ENCODE peak calls at places on chromosomes 12 and 14, in ten cellular contexts. E is ovary; G is lung; A is right atrium auricular region; V is Peyer's patch; C is pancreas; P is GM23338; W is CD8-positive, alpha-beta T cell; R is fibroblast of lung; O is IMR-90. U is an unnamed sample.

GRCh38 chr12:65798903-65799302 is 25.4 kb upstream of the HMGA2 start:
- DNase-seq in R (no peak), E (no peak), W (no peak), O (no peak), V (no peak), C (no peak), G (no peak), A (no peak), P (peak), U (no peak)

GRCh38 chr14:51023964-51024363 is 70.9 kb downstream of the TRIM9 start:
- DNase-seq in C (no peak), W (no peak), E (no peak), P (no peak), R (no peak), A (no peak), V (no peak), O (no peak), G (no peak), U (no peak)

GRCh38 chr12:93518725-93519124 is 51.4 kb downstream of the MRPL42 start:
- DNase-seq in C (no peak), R (peak), G (no peak), E (no peak), W (no peak), A (no peak), V (no peak), P (no peak), O (peak), U (peak)

GRCh38 chr14:35050652-35051051 is 4.6 kb downstream of the FAM177A1 start:
- DNase-seq in W (no peak), P (no peak), A (no peak), O (peak), V (no peak), C (no peak), E (no peak), R (peak), G (no peak), U (no peak)

GRCh38 chr12:110365743-110366473 is 37.6 kb downstream of the ANAPC7 start:
- DNase-seq in V (no peak), R (no peak), A (no peak), P (no peak), W (no peak), E (no peak), O (no peak), C (no peak), G (no peak), U (no peak)

GRCh38 chr12:122852336-122853275 is 17.3 kb downstream of the HIP1R start:
- DNase-seq in P (no peak), R (no peak), V (no peak), A (no peak), C (no peak), G (no peak), O (no peak), W (peak), E (no peak), U (no peak)

GRCh38 chr14:44979740-44980346 is 17.9 kb downstream of the TOGARAM1 start:
- DNase-seq in C (peak), W (no peak), G (no peak), E (no peak), P (no peak), R (no peak), A (no peak), O (no peak), V (no peak), U (no peak)

GRCh38 chr12:110585231-110585799 is 2.2 kb upstream of the PPTC7 start:
- DNase-seq in G (peak), O (peak), A (no peak), W (no peak), V (no peak), C (peak), R (peak), E (no peak), P (peak), U (no peak)

GRCh38 chr14:100107236-100107635 is 42.0 kb downstream of the EVL start:
- DNase-seq in G (no peak), W (no peak), P (no peak), A (no peak), V (no peak), R (no peak), E (no peak), O (no peak), C (no peak), U (no peak)

GRCh38 chr14:78902010-78902623 is 731.9 kb downstream of the NRXN3 start:
- DNase-seq in G (no peak), V (no peak), P (peak), O (peak), W (no peak), C (peak), R (peak), E (no peak), A (no peak), U (peak)

GRCh38 chr12:31914927-31915326 is 44.3 kb upstream of the RESF1 start:
- DNase-seq in A (no peak), W (no peak), V (no peak), R (no peak), G (no peak), O (no peak), P (no peak), C (no peak), E (no peak), U (no peak)

DNA sequence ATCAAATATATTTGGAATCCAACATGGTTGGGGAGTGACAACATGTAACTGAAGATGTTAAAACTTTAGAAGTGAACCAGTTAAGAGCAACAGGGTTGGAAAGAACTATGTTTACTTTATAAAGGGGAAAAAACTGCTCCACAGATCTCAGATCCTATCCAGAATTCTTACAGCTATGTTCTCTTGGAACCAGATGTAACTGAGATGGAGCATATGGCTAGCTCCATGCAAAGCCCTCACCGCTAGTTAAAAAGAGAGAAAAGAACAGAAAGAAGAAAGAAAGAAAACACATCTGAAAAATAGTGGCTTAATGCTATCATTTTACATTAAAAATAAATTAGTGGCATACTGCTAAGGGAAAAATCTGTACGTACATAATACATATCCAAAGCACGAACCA is 235.3 kb downstream of the NELL2 start:
- DNase-seq in E (no peak), W (no peak), G (no peak), C (no peak), V (no peak), O (no peak), R (no peak), A (no peak), P (no peak), U (no peak)
- H3K4me3 ChIP-seq in E (no peak), W (no peak), G (no peak), C (no peak), V (no peak), O (no peak), R (no peak), A (no peak), P (no peak), U (no peak)

GRCh38 chr12:74871817-74872216 is 334.2 kb downstream of the ATXN7L3B start:
- DNase-seq in V (no peak), G (no peak), A (no peak), E (no peak), O (no peak), W (no peak), R (no peak), C (no peak), P (no peak), U (no peak)
- TF ChIP-seq CTCF in V (no peak), G (no peak), A (no peak), E (no peak), O (no peak), W (no peak), R (no peak), C (no peak), P (no peak), U (no peak)

GRCh38 chr14:53954551-53955233 is 1.9 kb downstream of the BMP4 start:
- DNase-seq in A (no peak), P (no peak), E (peak), G (no peak), C (no peak), V (no peak), W (no peak), O (peak), R (peak), U (no peak)

GRCh38 chr14:53955671-53956426 is 776 bp downstream of the BMP4 start:
- DNase-seq in C (no peak), W (no peak), A (peak), E (peak), R (peak), G (peak), O (no peak), V (no peak), P (peak), U (no peak)

GRCh38 chr14:53956427-53957201 is at the start of gene BMP4:
- DNase-seq in W (no peak), R (peak), O (peak), P (peak), A (peak), V (peak), E (peak), C (peak), G (peak), U (no peak)

GRCh38 chr14:53953828-53954550 is 2.6 kb downstream of the BMP4 start:
- DNase-seq in A (no peak), G (no peak), V (no peak), R (peak), P (peak), E (no peak), O (peak), C (peak), W (no peak), U (no peak)

GRCh38 chr14:53955234-53955556 is 1.4 kb downstream of the BMP4 start:
- DNase-seq in W (no peak), P (peak), O (no peak), A (no peak), G (no peak), C (no peak), R (no peak), V (no peak), E (no peak), U (no peak)
- H3K27ac ChIP-seq in W (no peak), P (no peak), O (peak), A (peak), G (peak), C (no peak), R (no peak), V (peak), E (peak), U (no peak)

DNA sequence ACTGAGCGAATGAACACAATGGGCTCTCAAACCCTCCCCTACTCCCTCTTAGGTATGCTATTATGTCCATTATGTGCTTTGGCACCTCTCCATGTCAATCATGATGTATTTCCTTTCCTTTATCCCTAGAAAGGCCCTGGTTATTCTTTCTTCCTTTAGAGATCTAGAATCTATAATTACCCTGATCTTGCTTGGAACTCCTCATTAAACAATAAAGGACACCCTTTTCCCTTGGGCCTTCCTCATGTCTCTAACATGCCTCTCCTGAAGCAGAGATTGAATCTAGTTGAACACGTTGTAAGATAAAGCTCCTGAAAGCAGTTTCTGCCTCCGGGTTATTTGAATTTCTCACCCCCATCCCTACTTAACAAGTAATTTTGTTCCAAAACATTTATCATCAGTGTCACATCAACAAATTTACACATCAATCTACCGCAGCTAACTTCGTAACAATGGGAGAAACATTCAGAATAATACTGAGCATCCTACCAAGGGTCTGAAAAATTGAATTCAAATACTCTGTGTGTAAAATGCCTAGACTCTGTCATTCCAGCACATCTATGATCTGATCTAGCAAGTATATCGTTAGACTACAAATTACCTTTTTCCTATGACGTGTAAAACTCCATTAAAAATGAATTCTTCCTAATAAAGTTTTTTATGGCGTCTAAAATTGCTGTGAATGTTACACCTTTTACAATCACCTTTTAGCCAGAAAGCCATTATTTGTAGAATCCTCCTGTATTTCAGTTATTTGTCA is 5.4 kb downstream of the USP44 start:
- DNase-seq in E (no peak), A (no peak), R (no peak), G (no peak), W (no peak), P (peak), O (no peak), V (no peak), C (no peak), U (no peak)
- H3K4me3 ChIP-seq in E (no peak), A (no peak), R (no peak), G (no peak), W (no peak), P (peak), O (no peak), V (no peak), C (no peak), U (peak)

DNA sequence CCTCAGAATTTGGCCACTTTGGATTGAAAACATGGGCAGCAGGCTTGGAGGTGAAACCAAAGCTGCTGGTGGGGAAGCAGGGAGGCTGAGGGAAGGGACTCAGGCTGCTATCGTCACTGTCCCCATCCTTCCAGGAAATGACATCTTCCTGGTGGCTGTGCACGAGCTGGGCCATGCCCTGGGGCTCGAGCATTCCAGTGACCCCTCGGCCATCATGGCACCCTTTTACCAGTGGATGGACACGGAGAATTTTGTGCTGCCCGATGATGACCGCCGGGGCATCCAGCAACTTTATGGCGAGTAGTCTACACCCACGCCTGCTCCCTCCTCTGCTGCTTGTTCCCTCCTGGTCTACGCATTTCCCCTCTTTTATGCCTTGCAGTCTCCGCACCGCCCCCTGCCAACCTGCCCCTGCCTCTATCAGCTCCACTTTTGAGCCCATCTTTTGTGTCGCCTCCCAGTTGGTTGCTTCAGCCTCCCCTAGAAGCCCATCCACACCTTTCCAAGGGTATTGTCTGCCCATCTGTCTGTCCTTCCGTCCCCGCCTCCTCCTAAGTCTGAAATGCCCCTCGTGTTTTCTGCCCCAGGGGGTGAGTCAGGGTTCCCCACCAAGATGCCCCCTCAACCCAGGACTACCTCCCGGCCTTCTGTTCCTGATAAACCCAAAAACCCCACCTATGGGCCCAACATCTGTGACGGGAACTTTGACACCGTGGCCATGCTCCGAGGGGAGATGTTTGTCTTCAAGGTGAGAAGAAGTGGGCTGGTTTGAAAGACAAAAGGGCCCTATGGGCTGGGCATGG is 6.9 kb downstream of the MMP14 start:
- DNase-seq in E (no peak), G (no peak), A (no peak), W (no peak), V (no peak), P (no peak), O (no peak), C (no peak), R (no peak), U (no peak)
- TF ChIP-seq CTCF in E (no peak), G (no peak), A (no peak), W (no peak), V (no peak), P (no peak), O (no peak), C (no peak), R (no peak), U (no peak)

DNA sequence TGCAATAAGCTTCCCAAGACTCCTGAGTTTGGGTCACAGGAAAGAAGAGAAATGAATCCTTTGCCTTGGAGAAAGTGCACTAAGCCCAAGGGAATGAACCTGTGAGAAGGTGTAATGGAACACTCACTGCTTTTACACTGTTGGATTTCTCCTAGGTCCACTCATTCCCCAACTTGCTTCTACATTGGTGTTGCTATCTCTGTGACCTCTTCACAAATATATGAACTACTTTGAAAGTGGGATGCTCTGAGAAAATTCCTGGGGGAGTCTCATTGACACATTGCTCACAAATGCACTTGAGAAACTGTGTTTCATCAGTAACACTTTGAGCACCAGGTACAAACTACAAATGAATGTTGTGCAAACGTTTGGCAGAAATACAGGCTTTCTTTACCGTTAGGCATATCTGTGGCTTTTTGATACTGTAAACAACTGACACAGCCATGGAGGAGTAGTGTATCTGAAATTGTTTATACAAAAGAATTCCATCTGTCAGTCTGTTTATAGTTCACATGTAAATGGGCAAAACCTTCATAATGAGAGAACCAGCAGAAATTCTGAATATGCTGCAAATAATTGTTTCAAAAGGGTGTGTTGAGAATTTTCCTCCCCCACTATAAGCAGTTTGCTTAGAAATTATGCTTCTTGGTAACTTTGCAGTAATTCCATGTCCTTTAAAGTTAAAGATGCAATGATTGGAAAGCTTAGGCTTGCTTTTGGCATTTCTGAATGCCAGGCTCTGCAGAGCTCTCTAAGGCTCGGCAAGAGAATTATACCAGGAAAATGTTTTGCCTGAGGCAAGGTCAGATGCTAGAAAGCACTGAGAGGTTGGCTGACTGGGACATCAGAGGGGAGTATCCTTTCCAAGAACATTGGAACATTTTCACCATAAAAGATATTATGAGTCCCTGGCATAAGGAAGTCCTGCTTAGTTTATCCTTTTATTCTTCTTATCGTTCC is 348.5 kb upstream of the DDHD1 start:
- DNase-seq in A (no peak), P (no peak), C (no peak), W (no peak), R (peak), V (no peak), O (peak), G (no peak), E (no peak), U (peak)
- H3K27ac ChIP-seq in A (no peak), P (no peak), C (no peak), W (no peak), R (peak), V (no peak), O (peak), G (no peak), E (no peak), U (peak)

DNA sequence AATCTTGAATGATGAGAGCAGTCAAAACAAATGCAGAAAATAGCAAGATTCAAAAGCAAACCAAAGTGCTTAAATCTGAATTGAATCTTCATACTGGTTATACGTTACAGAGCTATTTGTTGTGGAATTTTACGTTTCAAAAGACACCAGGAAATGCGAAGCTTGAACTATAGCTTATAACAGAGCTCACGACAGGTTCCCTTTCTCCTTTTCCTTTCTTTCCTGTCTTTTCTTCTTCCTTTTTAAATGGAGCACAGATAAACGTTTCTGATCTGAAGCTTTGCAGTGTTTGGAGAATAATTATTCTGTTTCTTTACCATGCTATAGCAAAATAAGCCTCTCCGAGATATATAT is 492.6 kb upstream of the GARIN6 start:
- DNase-seq in C (no peak), V (no peak), O (no peak), A (no peak), W (no peak), R (no peak), P (peak), G (no peak), E (no peak), U (no peak)
- H3K4me3 ChIP-seq in C (no peak), V (no peak), O (no peak), A (peak), W (no peak), R (no peak), P (peak), G (no peak), E (no peak), U (no peak)